ENCODE peak calls at places on chromosomes 6 and 20, in ten cellular contexts. M is ovary; F is neural progenitor cell; D is upper lobe of right lung; S is adrenal gland; N is effector memory CD4-positive, alpha-beta T cell; Q is IMR-90; P is stomach; R is heart left ventricle; H is PC-3. Z is an unnamed sample. For H3K27me3, H3K4me1 and H3K36me3, the result is how much of the 10 kb centered on the place peaks cover.

GRCh38 chr6:14474816-14475215 is 357.2 kb downstream of the CD83 start:
- DNase-seq in N (no peak), Q (no peak), S (no peak), R (no peak), F (no peak), D (no peak), M (no peak), H (no peak), P (no peak), Z (no peak)

GRCh38 chr6:148854086-148854485 is 107.3 kb downstream of the UST start:
- DNase-seq in F (no peak), P (no peak), D (no peak), N (no peak), H (no peak), Q (no peak), S (no peak), R (no peak), M (no peak), Z (no peak)

GRCh38 chr6:107819976-107820551 is 4.0 kb downstream of the SCML4 start:
- DNase-seq in M (no peak), D (no peak), S (no peak), Q (peak), N (peak), F (peak), R (no peak), P (no peak), H (no peak), Z (no peak)

GRCh38 chr6:81634155-81634880 is 118.2 kb downstream of the TENT5A start:
- DNase-seq in R (no peak), H (no peak), D (no peak), N (no peak), S (no peak), M (no peak), F (no peak), Q (no peak), P (no peak), Z (no peak)

GRCh38 chr20:61251529-61252393 is at the start of gene CDH4:
- DNase-seq in H (no peak), Q (no peak), M (no peak), P (no peak), R (no peak), N (no peak), S (no peak), F (peak), D (no peak), Z (no peak)

GRCh38 chr6:109793015-109793414 is 101.9 kb downstream of the FIG4 start:
- DNase-seq in P (no peak), S (no peak), M (no peak), H (peak), R (no peak), N (no peak), Q (no peak), F (no peak), D (no peak), Z (no peak)

GRCh38 chr6:74505391-74505790 is 700.5 kb downstream of the COL12A1 start:
- DNase-seq in Q (no peak), N (no peak), M (no peak), F (no peak), P (no peak), R (no peak), S (no peak), H (no peak), D (no peak), Z (no peak)

GRCh38 chr6:104322849-104323248 is 536.9 kb downstream of the HACE1 start:
- DNase-seq in M (no peak), F (no peak), P (no peak), D (no peak), N (no peak), Q (no peak), R (no peak), S (no peak), H (no peak), Z (no peak)

GRCh38 chr20:38805502-38805957 is at the start of gene PPP1R16B:
- DNase-seq in S (peak), N (peak), M (no peak), P (peak), F (peak), R (peak), Q (no peak), H (no peak), D (peak), Z (no peak)

GRCh38 chr6:15511248-15512125 is 151.3 kb downstream of the DTNBP1 start:
- DNase-seq in Q (no peak), R (peak), M (no peak), P (no peak), N (no peak), D (no peak), F (no peak), S (peak), H (no peak), Z (no peak)

GRCh38 chr6:87198496-87198895 is 43.1 kb downstream of the ZNF292 start:
- DNase-seq in Q (peak), H (no peak), R (no peak), M (no peak), D (no peak), P (no peak), S (no peak), F (no peak), N (no peak), Z (no peak)

GRCh38 chr6:26197736-26198625 is 110.8 kb downstream of the HFE start:
- DNase-seq in R (no peak), M (no peak), P (no peak), N (no peak), Q (peak), H (peak), F (peak), S (peak), D (no peak), Z (no peak)

GRCh38 chr6:170188571-170189001 is 102.3 kb downstream of the DLL1 start:
- DNase-seq in M (no peak), N (no peak), Q (no peak), P (no peak), R (no peak), H (no peak), S (no peak), D (no peak), F (no peak), Z (no peak)

GRCh38 chr20:49276895-49277785 is 717 bp downstream of the ZNFX1 start:
- DNase-seq in P (no peak), H (peak), D (peak), Q (no peak), N (no peak), F (peak), R (peak), M (peak), S (peak), Z (peak)

GRCh38 chr6:118325220-118325860 is 222.8 kb upstream of the PLN start:
- DNase-seq in Q (peak), R (peak), D (no peak), M (no peak), F (no peak), H (peak), N (no peak), P (no peak), S (peak), Z (no peak)

GRCh38 chr6:111685058-111685457 is 79.4 kb upstream of the TRAF3IP2 start:
- DNase-seq in R (no peak), P (no peak), F (no peak), M (no peak), D (no peak), Q (no peak), N (no peak), S (no peak), H (no peak), Z (no peak)
- H3K27me3 ChIP-seq in R (under half), P (under half), F (under half), M (under half), D (under half), Q (under half), N (under half), S (under half), H (under half), Z (under half)

GRCh38 chr20:44222027-44222426 is 11.5 kb upstream of the OSER1 start:
- DNase-seq in P (no peak), D (no peak), H (no peak), Q (no peak), F (no peak), M (no peak), S (no peak), R (no peak), N (no peak), Z (no peak)
- H3K4me1 ChIP-seq in P (under half), D (under half), H (under half), Q (under half), F (under half), M (under half), S (under half), R (under half), N (under half), Z (under half)

GRCh38 chr20:46356195-46357029 is 48.1 kb upstream of the CDH22 start:
- DNase-seq in R (no peak), Q (no peak), S (no peak), H (no peak), N (no peak), P (no peak), F (no peak), D (no peak), M (no peak), Z (no peak)

GRCh38 chr20:46358336-46359058 is 47.9 kb downstream of the ELMO2 start:
- DNase-seq in F (no peak), P (no peak), Q (no peak), N (no peak), R (no peak), H (no peak), S (peak), D (no peak), M (no peak), Z (no peak)

GRCh38 chr20:46355778-46356177 is 47.5 kb upstream of the CDH22 start:
- DNase-seq in P (no peak), S (no peak), F (no peak), Q (no peak), R (no peak), M (no peak), D (no peak), H (no peak), N (no peak), Z (no peak)

GRCh38 chr20:46354920-46355654 is 46.8 kb upstream of the CDH22 start:
- DNase-seq in D (no peak), P (no peak), R (no peak), F (no peak), Q (no peak), M (no peak), N (no peak), S (no peak), H (no peak), Z (no peak)

GRCh38 chr20:46357030-46357514 is 48.8 kb upstream of the CDH22 start:
- DNase-seq in R (no peak), P (peak), N (no peak), S (peak), F (no peak), H (no peak), Q (no peak), M (peak), D (no peak), Z (no peak)
- H3K36me3 ChIP-seq in R (under half), P (under half), N (under half), S (under half), F (under half), H (under half), Q (under half), M (under half), D (under half), Z (under half)

DNA sequence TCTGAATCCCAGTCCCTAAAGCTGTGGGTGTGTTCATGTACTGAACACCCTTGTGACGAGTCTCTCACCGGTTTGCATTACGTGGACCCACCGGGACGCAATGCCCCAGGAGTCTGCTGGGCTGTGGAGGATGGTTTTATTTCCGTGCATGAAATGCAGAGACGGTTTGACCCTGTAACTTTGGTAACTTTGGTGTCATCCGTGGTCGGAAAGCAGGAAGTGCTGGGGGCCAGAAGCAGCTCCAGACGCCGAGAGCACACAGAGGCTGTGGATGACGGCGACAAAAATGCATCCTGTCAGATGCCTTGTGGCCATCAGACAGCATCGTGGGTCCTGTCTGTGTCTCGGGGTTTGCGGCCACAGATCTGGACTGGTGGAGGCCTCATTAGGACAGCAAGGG is 7.2 kb downstream of the BHLHE23 start:
- DNase-seq in S (no peak), H (no peak), N (no peak), D (no peak), F (no peak), P (no peak), R (no peak), M (no peak), Q (no peak), Z (no peak)
- H3K27me3 ChIP-seq in S (half or more), H (under half), N (under half), D (half or more), F (half or more), P (under half), R (under half), M (under half), Q (half or more), Z (half or more)

GRCh38 chr20:51412333-51412761 is 130.2 kb downstream of the NFATC2 start:
- DNase-seq in Q (peak), D (no peak), R (no peak), M (peak), N (no peak), F (no peak), H (no peak), P (no peak), S (no peak), Z (no peak)
- H3K4me1 ChIP-seq in Q (under half), D (under half), R (under half), M (under half), N (under half), F (under half), H (under half), P (under half), S (under half), Z (under half)

GRCh38 chr6:31414771-31415270 is 11.4 kb downstream of the MICA start:
- DNase-seq in Q (no peak), M (no peak), S (no peak), P (no peak), D (no peak), F (no peak), R (no peak), H (no peak), N (no peak), Z (no peak)
- H3K36me3 ChIP-seq in Q (under half), M (under half), S (under half), P (under half), D (half or more), F (under half), R (half or more), H (under half), N (half or more), Z (under half)

GRCh38 chr20:2690718-2691117 is 1.9 kb upstream of the EBF4 start:
- DNase-seq in F (no peak), M (peak), H (no peak), S (no peak), R (no peak), N (no peak), Q (no peak), P (no peak), D (no peak), Z (no peak)
- H3K27me3 ChIP-seq in F (half or more), M (under half), H (under half), S (under half), R (under half), N (under half), Q (half or more), P (under half), D (under half), Z (under half)